ENCODE peak calls at places on chromosomes 5 and 9, in six cellular contexts. S, D, H, R, Z and K are unnamed samples.

GRCh38 chr5:11385251-11385900 is 518.9 kb downstream of the CTNND2 start:
- DNase-seq in D (no peak), H (no peak), Z (no peak), R (no peak), S (no peak), K (no peak)

GRCh38 chr5:55989860-55990259 is 4.9 kb downstream of the IL6ST start:
- DNase-seq in S (no peak), D (no peak), H (no peak), R (no peak), Z (no peak), K (no peak)

GRCh38 chr9:130927995-130928900 is 10.8 kb downstream of the FIBCD1 start:
- DNase-seq in Z (no peak), H (no peak), S (peak), R (no peak), D (no peak), K (no peak)

GRCh38 chr9:81686614-81687520 is 2.5 kb downstream of the TLE1 start:
- DNase-seq in Z (no peak), S (peak), H (peak), R (peak), D (peak), K (peak)

GRCh38 chr5:28190011-28190410 is 1151.6 kb upstream of the CDH9 start:
- DNase-seq in D (no peak), S (no peak), Z (no peak), R (peak), H (no peak), K (no peak)

GRCh38 chr9:85269811-85270210 is 471.9 kb downstream of the AGTPBP1 start:
- DNase-seq in D (no peak), H (no peak), S (no peak), Z (no peak), R (no peak), K (no peak)

GRCh38 chr5:96661101-96661840 is 905 bp upstream of the CAST start:
- DNase-seq in D (no peak), H (peak), S (peak), R (peak), Z (no peak), K (peak)

GRCh38 chr9:31519424-31519823 is 865.0 kb upstream of the ACO1 start:
- DNase-seq in R (no peak), Z (no peak), H (no peak), S (no peak), D (no peak), K (no peak)

GRCh38 chr9:20671635-20672034 is 12.4 kb upstream of the FOCAD start:
- DNase-seq in Z (no peak), H (no peak), D (no peak), S (no peak), R (no peak), K (no peak)

GRCh38 chr5:109485030-109485429 is 75.3 kb upstream of the PJA2 start:
- DNase-seq in S (no peak), H (no peak), Z (no peak), R (no peak), D (no peak), K (peak)

GRCh38 chr5:68554566-68555279 is 339.2 kb downstream of the PIK3R1 start:
- DNase-seq in S (peak), H (no peak), Z (no peak), D (no peak), R (peak), K (peak)

GRCh38 chr9:35731415-35732184 is 395 bp downstream of the TLN1 start:
- DNase-seq in Z (no peak), D (no peak), H (peak), R (peak), S (no peak), K (no peak)

GRCh38 chr5:71829206-71829605 is 110.1 kb downstream of the CARTPT start:
- DNase-seq in D (no peak), R (no peak), H (no peak), S (no peak), Z (no peak), K (no peak)

GRCh38 chr5:78624011-78624541 is 24.5 kb downstream of the LHFPL2 start:
- DNase-seq in S (no peak), D (no peak), H (no peak), Z (no peak), R (no peak), K (no peak)

GRCh38 chr9:130845901-130846381 is 10.9 kb downstream of the ABL1 start:
- DNase-seq in H (no peak), D (no peak), S (peak), Z (no peak), R (no peak), K (peak)

GRCh38 chr5:89277791-89278190 is 394.8 kb upstream of the MEF2C start:
- DNase-seq in R (no peak), Z (no peak), H (no peak), D (no peak), S (peak), K (peak)

GRCh38 chr5:116573279-116573616 is 1.4 kb downstream of the SEMA6A start:
- DNase-seq in Z (no peak), D (no peak), H (peak), S (no peak), R (peak), K (peak)

GRCh38 chr5:116571568-116572321 is 2.9 kb downstream of the SEMA6A start:
- DNase-seq in S (no peak), D (no peak), H (no peak), R (no peak), Z (no peak), K (peak)

GRCh38 chr5:116574682-116575634 is at the start of gene SEMA6A:
- DNase-seq in S (peak), R (peak), H (peak), D (peak), Z (peak), K (peak)

GRCh38 chr5:116573617-116574431 is 799 bp downstream of the SEMA6A start:
- DNase-seq in Z (no peak), R (peak), D (no peak), S (no peak), H (peak), K (peak)

DNA sequence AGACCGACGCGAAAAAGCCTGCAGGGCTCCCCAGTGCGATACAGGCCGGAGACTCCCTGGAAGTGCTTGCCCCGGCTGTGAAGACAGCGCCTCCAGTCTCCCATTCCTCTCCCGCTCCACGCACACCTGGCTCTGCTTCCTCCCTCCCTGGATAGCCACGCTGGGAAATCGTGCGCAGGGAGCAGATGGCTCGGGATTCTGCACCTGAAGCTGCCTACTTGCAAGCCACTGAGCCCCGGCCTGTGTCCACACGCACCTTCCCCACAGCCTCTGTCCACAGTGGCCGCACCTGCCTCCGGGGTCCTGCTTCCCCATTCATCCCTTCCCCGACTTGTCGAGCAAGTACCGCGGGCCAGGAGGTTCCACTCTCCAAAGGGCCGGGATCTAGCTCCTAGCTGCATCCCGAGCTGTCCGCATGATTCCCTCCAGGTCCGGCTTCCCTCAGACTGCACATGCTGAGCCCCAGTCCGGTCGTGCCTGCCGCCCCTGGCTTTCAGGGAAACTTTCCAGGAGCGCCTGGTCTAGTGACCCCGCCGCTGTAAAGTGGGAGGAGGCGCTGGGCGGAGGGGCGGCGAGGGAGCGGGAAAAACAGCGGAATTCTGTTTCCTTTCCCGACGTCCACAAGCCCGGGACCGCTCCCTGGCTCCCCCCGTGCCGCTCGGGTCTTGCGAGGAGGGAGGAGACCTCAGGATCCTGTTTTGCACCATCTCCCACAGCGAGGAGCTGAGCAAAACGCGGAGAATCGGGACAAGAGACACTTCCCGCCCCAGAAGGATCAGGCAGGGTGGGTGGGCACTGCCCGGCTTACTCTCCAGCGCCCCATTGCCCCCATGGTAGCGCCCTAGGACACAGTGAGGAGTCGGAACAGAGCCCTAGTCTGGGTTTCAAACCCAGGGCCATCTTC is 2.0 kb downstream of the SEMA6A start:
- DNase-seq in S (no peak), R (peak), D (no peak), Z (no peak), H (peak), K (peak)
- H3K23ac ChIP-seq in S (no peak), R (peak), D (no peak), Z (no peak), H (peak), K (no peak)

GRCh38 chr5:133360693-133361479 is 251.5 kb downstream of the FSTL4 start:
- DNase-seq in S (no peak), R (no peak), H (peak), D (no peak), Z (no peak), K (no peak)

GRCh38 chr5:133359861-133360260 is 252.5 kb downstream of the FSTL4 start:
- DNase-seq in Z (no peak), H (no peak), R (no peak), S (no peak), D (no peak), K (no peak)

GRCh38 chr5:133356386-133357331 is 255.7 kb downstream of the FSTL4 start:
- DNase-seq in Z (no peak), H (no peak), R (no peak), D (no peak), S (no peak), K (no peak)

GRCh38 chr5:133358271-133358670 is 254.1 kb downstream of the FSTL4 start:
- DNase-seq in H (no peak), R (no peak), S (no peak), Z (no peak), D (no peak), K (no peak)

GRCh38 chr5:133357758-133358157 is 254.6 kb downstream of the FSTL4 start:
- DNase-seq in S (no peak), Z (no peak), R (no peak), H (no peak), D (no peak), K (no peak)
- H3K14ac ChIP-seq in S (no peak), Z (no peak), R (no peak), H (peak), D (no peak), K (no peak)

GRCh38 chr5:149578896-149579295 is 2.4 kb upstream of the ARHGEF37 start:
- DNase-seq in D (no peak), S (no peak), R (no peak), Z (no peak), H (no peak), K (no peak)
- H3K23ac ChIP-seq in D (no peak), S (no peak), R (no peak), Z (no peak), H (no peak), K (peak)

GRCh38 chr5:61309115-61309514 is 22.9 kb upstream of the ZSWIM6 start:
- DNase-seq in H (no peak), R (no peak), S (no peak), D (no peak), Z (no peak), K (no peak)

GRCh38 chr5:61313960-61314681 is 17.9 kb upstream of the ZSWIM6 start:
- DNase-seq in H (no peak), R (peak), D (no peak), S (peak), Z (no peak), K (peak)

GRCh38 chr5:61311836-61312808 is 19.9 kb upstream of the ZSWIM6 start:
- DNase-seq in Z (no peak), H (no peak), S (peak), R (no peak), D (no peak), K (peak)

GRCh38 chr5:61308699-61309098 is 23.4 kb upstream of the ZSWIM6 start:
- DNase-seq in H (no peak), Z (no peak), D (no peak), S (no peak), R (no peak), K (no peak)

DNA sequence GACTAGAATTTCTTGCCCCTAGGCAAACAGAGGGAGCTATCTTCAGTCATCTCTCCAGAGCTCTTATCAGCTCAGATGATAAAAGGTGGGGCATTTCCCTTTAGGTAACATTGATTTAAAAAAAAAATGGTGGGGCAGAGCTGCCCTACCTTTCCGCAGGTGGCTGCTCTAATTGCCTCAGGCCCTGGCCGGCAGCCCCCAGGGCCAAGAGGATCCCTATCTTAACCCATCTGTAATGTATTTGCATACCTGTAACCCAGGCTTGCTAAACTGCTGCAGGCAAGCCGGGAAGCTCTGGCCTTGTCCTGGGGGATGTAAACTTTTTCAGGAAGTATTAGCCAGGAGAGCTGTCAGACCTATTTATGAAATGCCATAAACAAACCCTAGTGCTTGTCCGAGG is 21.0 kb upstream of the ZSWIM6 start:
- DNase-seq in Z (no peak), R (peak), H (no peak), D (peak), S (no peak), K (no peak)
- H3K14ac ChIP-seq in Z (no peak), R (no peak), H (no peak), D (no peak), S (no peak), K (no peak)

GRCh38 chr5:165184183-165184582 is 1678.8 kb downstream of the MAT2B start:
- DNase-seq in H (no peak), S (no peak), D (no peak), R (no peak), Z (no peak), K (no peak)

GRCh38 chr5:165185726-165186125 is 1680.3 kb downstream of the MAT2B start:
- DNase-seq in Z (no peak), S (no peak), D (no peak), R (no peak), H (no peak), K (no peak)

GRCh38 chr5:165188555-165189260 is 1683.3 kb downstream of the MAT2B start:
- DNase-seq in H (no peak), D (no peak), Z (no peak), R (peak), S (no peak), K (no peak)

GRCh38 chr5:165187815-165188214 is 1682.4 kb downstream of the MAT2B start:
- DNase-seq in S (no peak), R (no peak), H (no peak), Z (no peak), D (no peak), K (no peak)
- H3K23ac ChIP-seq in S (no peak), R (no peak), H (no peak), Z (no peak), D (no peak), K (no peak)

GRCh38 chr5:150044334-150044681 is 42.0 kb downstream of the CSF1R start:
- DNase-seq in Z (no peak), S (peak), D (no peak), R (no peak), H (no peak), K (peak)

GRCh38 chr5:150043657-150044333 is 42.6 kb downstream of the CSF1R start:
- DNase-seq in H (no peak), Z (no peak), S (peak), R (no peak), D (no peak), K (peak)

GRCh38 chr5:150044712-150045111 is 41.6 kb downstream of the CSF1R start:
- DNase-seq in H (no peak), S (peak), Z (no peak), D (no peak), R (no peak), K (peak)

GRCh38 chr5:150046031-150046430 is 40.3 kb downstream of the CSF1R start:
- DNase-seq in R (no peak), Z (no peak), S (no peak), H (no peak), D (no peak), K (no peak)

DNA sequence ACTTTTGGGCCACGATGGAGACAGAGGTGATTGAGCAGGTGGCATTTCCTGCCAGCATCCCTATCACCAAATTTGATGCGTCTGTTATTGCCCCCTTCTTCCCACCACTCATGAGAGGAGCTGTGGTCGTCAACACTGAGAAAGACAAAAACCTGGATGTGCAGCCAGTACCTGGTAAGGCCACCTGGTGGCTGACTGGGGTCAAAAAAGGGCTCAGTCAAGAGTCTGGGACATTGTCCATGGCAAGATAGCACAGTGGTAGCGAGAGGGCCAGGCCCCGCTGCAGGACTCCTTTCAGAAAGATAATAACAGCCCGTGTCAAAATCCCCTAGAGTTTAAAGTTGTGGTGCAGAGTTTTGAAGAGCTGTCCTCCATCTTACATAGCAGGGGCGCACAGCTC is 40.8 kb downstream of the CSF1R start:
- DNase-seq in Z (no peak), S (no peak), H (no peak), R (no peak), D (no peak), K (no peak)
- H3K14ac ChIP-seq in Z (no peak), S (peak), H (no peak), R (no peak), D (no peak), K (no peak)

GRCh38 chr9:78296208-78296892 is 575 bp upstream of the PSAT1 start:
- DNase-seq in Z (no peak), H (peak), D (peak), S (peak), R (peak), K (peak)
- H3K23ac ChIP-seq in Z (no peak), H (peak), D (no peak), S (peak), R (no peak), K (no peak)

GRCh38 chr5:103224118-103224893 is 34.3 kb upstream of the MACIR start:
- DNase-seq in H (peak), Z (peak), D (peak), S (peak), R (peak), K (peak)

GRCh38 chr5:103232393-103232999 is 26.1 kb upstream of the MACIR start:
- DNase-seq in D (no peak), R (peak), S (peak), Z (no peak), H (no peak), K (peak)

GRCh38 chr5:103228056-103228455 is 30.5 kb upstream of the MACIR start:
- DNase-seq in H (no peak), Z (no peak), D (no peak), R (no peak), S (no peak), K (no peak)

GRCh38 chr5:103224894-103225246 is 33.7 kb upstream of the MACIR start:
- DNase-seq in H (no peak), R (no peak), Z (no peak), S (no peak), D (no peak), K (no peak)

GRCh38 chr5:103228588-103228987 is 30.0 kb upstream of the MACIR start:
- DNase-seq in R (no peak), Z (no peak), H (no peak), S (no peak), D (no peak), K (no peak)
- H3K14ac ChIP-seq in R (no peak), Z (no peak), H (no peak), S (no peak), D (no peak), K (no peak)